ENCODE peak calls at places on chromosome 14, in seven cellular contexts. K is PC-3, P is heart right ventricle, W is fibroblast of lung, D is A549, Y is left ventricle myocardium inferior, N is AG09309. O is an unnamed sample.
A peak's percentile ranks its signal among the peaks of the same experiment; 100 is the strongest.

GRCh38 chr14:25833341-25834121 is 764.3 kb downstream of the NOVA1 start:
- DNase-seq in K (peak; percentile 45), P (no peak), W (peak; percentile 42), D (no peak), Y (no peak), N (no peak), O (no peak)

GRCh38 chr14:59869381-59870255 is 958 bp downstream of the RTN1 start:
- DNase-seq in K (no peak), P (no peak), W (no peak), D (no peak), Y (no peak), N (no peak), O (no peak)

GRCh38 chr14:49970474-49971147 is 77.7 kb downstream of the ARF6 start:
- DNase-seq in K (no peak), P (peak; percentile 41), W (peak; percentile 86), D (no peak), Y (no peak), N (no peak), O (no peak)

GRCh38 chr14:90561031-90561430 is 164.2 kb downstream of the CALM1 start:
- DNase-seq in K (no peak), P (no peak), W (no peak), D (no peak), Y (no peak), N (no peak), O (no peak)

GRCh38 chr14:76546426-76547221 is 170.7 kb downstream of the ESRRB start:
- DNase-seq in K (peak; percentile 29), P (no peak), W (no peak), D (peak; percentile 28), Y (no peak), N (no peak), O (no peak)

GRCh38 chr14:70811065-70811464 is 1.8 kb upstream of the MAP3K9 start:
- DNase-seq in K (peak; percentile 58), P (no peak), W (no peak), D (no peak), Y (no peak), N (no peak), O (no peak)

GRCh38 chr14:58362798-58363412 is 32.8 kb upstream of the TOMM20L start:
- DNase-seq in K (peak; percentile 85), P (no peak), W (peak; percentile 32), D (peak; percentile 18), Y (no peak), N (no peak), O (no peak)

GRCh38 chr14:84458881-84459280 is 1071.1 kb upstream of the FLRT2 start:
- DNase-seq in K (no peak), P (no peak), W (no peak), D (no peak), Y (no peak), N (no peak), O (no peak)

GRCh38 chr14:47044841-47045240 is 393.3 kb upstream of the RPL10L start:
- DNase-seq in K (peak; percentile 51), P (no peak), W (no peak), D (no peak), Y (no peak), N (no peak), O (no peak)

GRCh38 chr14:89566644-89567411 is 149.8 kb upstream of the FOXN3 start:
- DNase-seq in K (no peak), P (no peak), W (no peak), D (no peak), Y (no peak), N (no peak), O (no peak)

GRCh38 chr14:90288646-90289355 is 32.4 kb downstream of the PSMC1 start:
- DNase-seq in K (no peak), P (peak; percentile 58), W (peak; percentile 38), D (no peak), Y (peak; percentile 34), N (no peak), O (no peak)

GRCh38 chr14:68384335-68384734 is 408.5 kb downstream of the ZFP36L1 start:
- DNase-seq in K (no peak), P (peak; percentile 59), W (peak; percentile 57), D (no peak), Y (peak; percentile 40), N (no peak), O (peak; percentile 39)

GRCh38 chr14:72782182-72782508 is 111.8 kb downstream of the DPF3 start:
- DNase-seq in K (no peak), P (no peak), W (no peak), D (no peak), Y (no peak), N (no peak), O (no peak)

GRCh38 chr14:52455291-52456088 is 96.8 kb downstream of the TXNDC16 start:
- DNase-seq in K (peak; percentile 70), P (no peak), W (peak; percentile 94), D (no peak), Y (no peak), N (peak; percentile 58), O (no peak)

GRCh38 chr14:68781161-68782021 is 11.5 kb downstream of the ZFP36L1 start:
- DNase-seq in K (no peak), P (no peak), W (no peak), D (no peak), Y (no peak), N (no peak), O (no peak)

GRCh38 chr14:103561381-103562134 is 899 bp downstream of the BAG5 start:
- DNase-seq in K (peak; percentile 74), P (peak; percentile 71), W (peak; percentile 55), D (no peak), Y (peak; percentile 46), N (no peak), O (peak; percentile 50)

GRCh38 chr14:22388669-22389625 is 200.1 kb downstream of the DAD1 start:
- DNase-seq in K (peak; percentile 57), P (no peak), W (peak; percentile 32), D (peak; percentile 13), Y (no peak), N (no peak), O (no peak)

GRCh38 chr14:68666899-68667298 is 126.0 kb downstream of the ZFP36L1 start:
- DNase-seq in K (no peak), P (no peak), W (no peak), D (no peak), Y (no peak), N (no peak), O (no peak)

GRCh38 chr14:100278702-100279101 is 27.5 kb downstream of the SLC25A29 start:
- DNase-seq in K (peak; percentile 27), P (no peak), W (peak; percentile 60), D (no peak), Y (no peak), N (peak; percentile 41), O (no peak)

GRCh38 chr14:60090864-60091519 is 731 bp upstream of the PCNX4 start:
- DNase-seq in K (peak; percentile 84), P (peak; percentile 66), W (peak; percentile 89), D (peak; percentile 51), Y (peak; percentile 33), N (no peak), O (peak; percentile 76)

GRCh38 chr14:74048291-74048690 is 29.1 kb downstream of the BBOF1 start:
- DNase-seq in K (peak; percentile 78), P (no peak), W (no peak), D (peak; percentile 24), Y (no peak), N (no peak), O (no peak)

GRCh38 chr14:80135305-80136088 is 75.8 kb downstream of the DIO2 start:
- DNase-seq in K (peak; percentile 77), P (peak; percentile 26), W (no peak), D (no peak), Y (no peak), N (no peak), O (no peak)

GRCh38 chr14:70753518-70753953 is 55.8 kb downstream of the MAP3K9 start:
- DNase-seq in K (peak; percentile 52), P (no peak), W (no peak), D (peak; percentile 47), Y (no peak), N (no peak), O (no peak)

GRCh38 chr14:103391048-103391447 is 5.8 kb downstream of the MARK3 start:
- DNase-seq in K (peak; percentile 77), P (no peak), W (peak; percentile 87), D (peak; percentile 41), Y (no peak), N (peak; percentile 86), O (no peak)

GRCh38 chr14:30115756-30116155 is 188.1 kb upstream of the PRKD1 start:
- DNase-seq in K (no peak), P (no peak), W (no peak), D (no peak), Y (no peak), N (no peak), O (no peak)

GRCh38 chr14:26905219-26905618 is 307.4 kb upstream of the NOVA1 start:
- DNase-seq in K (peak; percentile 13), P (no peak), W (no peak), D (no peak), Y (no peak), N (no peak), O (no peak)

GRCh38 chr14:94114589-94115067 is 4.1 kb downstream of the IFI27 start:
- DNase-seq in K (no peak), P (no peak), W (no peak), D (no peak), Y (no peak), N (no peak), O (no peak)
- H3K4me3 ChIP-seq in K (no peak overlapping the region), P (peak overlapping the region; percentile 3), W (no peak overlapping the region), D (no peak overlapping the region), Y (peak overlapping the region; percentile 69), N (no peak overlapping the region), O (peak overlapping the region; percentile 1)

GRCh38 chr14:96756745-96757144 is 40.4 kb upstream of the VRK1 start:
- DNase-seq in K (no peak), P (no peak), W (no peak), D (no peak), Y (no peak), N (no peak), O (no peak)

GRCh38 chr14:96754845-96755184 is 42.4 kb upstream of the VRK1 start:
- DNase-seq in K (no peak), P (no peak), W (no peak), D (no peak), Y (no peak), N (no peak), O (no peak)

GRCh38 chr14:96754162-96754844 is 42.9 kb upstream of the VRK1 start:
- DNase-seq in K (peak; percentile 41), P (no peak), W (no peak), D (no peak), Y (no peak), N (no peak), O (no peak)

GRCh38 chr14:96761066-96761465 is 36.1 kb upstream of the VRK1 start:
- DNase-seq in K (no peak), P (no peak), W (no peak), D (no peak), Y (no peak), N (no peak), O (no peak)

GRCh38 chr14:96757456-96757855 is 39.7 kb upstream of the VRK1 start:
- DNase-seq in K (no peak), P (no peak), W (no peak), D (no peak), Y (no peak), N (no peak), O (no peak)
- TF ChIP-seq CTCF in K (no peak), P (no peak), W (no peak), D (no peak), Y (no peak), N (no peak), O (no peak)

GRCh38 chr14:75521415-75522199 is 662 bp upstream of the BATF start:
- DNase-seq in K (peak; percentile 72), P (no peak), W (no peak), D (no peak), Y (no peak), N (no peak), O (no peak)
- H3K4me3 ChIP-seq in K (no peak overlapping the region), P (no peak overlapping the region), W (no peak overlapping the region), D (no peak overlapping the region), Y (no peak overlapping the region), N (no peak overlapping the region), O (no peak overlapping the region)

GRCh38 chr14:36647827-36648753 is 13.6 kb upstream of the PAX9 start:
- DNase-seq in K (peak; percentile 73), P (no peak), W (peak; percentile 39), D (peak; percentile 47), Y (no peak), N (no peak), O (no peak)
- TF ChIP-seq CTCF in K (peak; percentile 86), P (peak; percentile 42), W (peak; percentile 47), D (peak; percentile 73), Y (peak; percentile 59), N (peak; percentile 76), O (peak; percentile 26)